ENCODE peak calls at places on chromosomes 3 and 15, in eight cellular contexts. C is cardiac muscle cell, H is mammary epithelial cell, K is HepG2, G is astrocyte, D is brain microvascular endothelial cell, N is fibroblast of lung, U is upper lobe of right lung. L is an unnamed sample.

GRCh38 chr3:194556086-194557056 is 69.6 kb upstream of the ATP13A3 start:
- DNase-seq in C (peak), H (peak), K (peak), G (peak), D (no peak), N (no peak), U (peak), L (no peak)

GRCh38 chr3:141979050-141979671 is 102.7 kb downstream of the ATP1B3 start:
- DNase-seq in C (peak), H (peak), K (no peak), G (peak), D (peak), N (peak), U (no peak), L (peak)

GRCh38 chr3:134055661-134056060 is 25.9 kb upstream of the SLCO2A1 start:
- DNase-seq in C (no peak), H (no peak), K (no peak), G (no peak), D (no peak), N (no peak), U (peak), L (no peak)

GRCh38 chr15:78365931-78366330 is 25.8 kb downstream of the CRABP1 start:
- DNase-seq in C (peak), H (no peak), K (no peak), G (peak), D (no peak), N (no peak), U (no peak), L (no peak)

GRCh38 chr3:120452816-120453215 is 2.0 kb upstream of the FSTL1 start:
- DNase-seq in C (no peak), H (no peak), K (no peak), G (no peak), D (no peak), N (no peak), U (no peak), L (no peak)

GRCh38 chr3:31853580-31853979 is 127.5 kb downstream of the OSBPL10 start:
- DNase-seq in C (no peak), H (peak), K (no peak), G (no peak), D (no peak), N (no peak), U (no peak), L (no peak)

GRCh38 chr3:39962566-39962965 is 153.2 kb downstream of the MYRIP start:
- DNase-seq in C (peak), H (no peak), K (no peak), G (peak), D (no peak), N (no peak), U (no peak), L (no peak)

GRCh38 chr3:57753016-57753415 is 3.1 kb upstream of the SLMAP start:
- DNase-seq in C (no peak), H (no peak), K (no peak), G (no peak), D (no peak), N (no peak), U (no peak), L (no peak)

GRCh38 chr3:46995901-46996562 is 16.6 kb downstream of the NBEAL2 start:
- DNase-seq in C (no peak), H (no peak), K (no peak), G (no peak), D (no peak), N (no peak), U (no peak), L (no peak)

GRCh38 chr3:172317984-172318383 is 130.3 kb downstream of the GHSR start:
- DNase-seq in C (peak), H (peak), K (no peak), G (peak), D (peak), N (peak), U (no peak), L (peak)

GRCh38 chr15:73335026-73335425 is 33.7 kb downstream of the HCN4 start:
- DNase-seq in C (no peak), H (no peak), K (no peak), G (no peak), D (no peak), N (no peak), U (peak), L (no peak)

GRCh38 chr15:86623236-86623635 is 543.6 kb downstream of the AGBL1 start:
- DNase-seq in C (no peak), H (no peak), K (no peak), G (no peak), D (no peak), N (no peak), U (no peak), L (no peak)

GRCh38 chr3:42424911-42425310 is 14.5 kb upstream of the LYZL4 start:
- DNase-seq in C (no peak), H (no peak), K (no peak), G (no peak), D (no peak), N (no peak), U (no peak), L (no peak)

GRCh38 chr3:123169492-123169929 is 32.2 kb upstream of the SEC22A start:
- DNase-seq in C (no peak), H (no peak), K (no peak), G (no peak), D (no peak), N (no peak), U (no peak), L (no peak)

GRCh38 chr3:191255156-191255555 is 56.1 kb downstream of the OSTN start:
- DNase-seq in C (no peak), H (peak), K (no peak), G (peak), D (no peak), N (no peak), U (no peak), L (no peak)

GRCh38 chr3:36434682-36435426 is 54.5 kb downstream of the STAC start:
- DNase-seq in C (peak), H (peak), K (no peak), G (peak), D (no peak), N (peak), U (no peak), L (no peak)

GRCh38 chr3:133944181-133944580 is 48.5 kb upstream of the RAB6B start:
- DNase-seq in C (no peak), H (no peak), K (no peak), G (peak), D (no peak), N (peak), U (no peak), L (no peak)

GRCh38 chr3:56839784-56840724 is 38.3 kb upstream of the ARHGEF3 start:
- DNase-seq in C (peak), H (peak), K (peak), G (peak), D (peak), N (peak), U (no peak), L (peak)

GRCh38 chr15:101198820-101199219 is 53.0 kb downstream of the CHSY1 start:
- DNase-seq in C (no peak), H (no peak), K (no peak), G (peak), D (no peak), N (peak), U (no peak), L (no peak)

GRCh38 chr3:45269952-45270351 is 43.9 kb upstream of the TMEM158 start:
- DNase-seq in C (no peak), H (no peak), K (no peak), G (peak), D (no peak), N (no peak), U (no peak), L (no peak)

GRCh38 chr3:101195951-101196713 is 124.2 kb downstream of the IMPG2 start:
- DNase-seq in C (peak), H (peak), K (peak), G (peak), D (peak), N (peak), U (no peak), L (no peak)

GRCh38 chr3:151875759-151876158 is 2.3 kb downstream of the SUCNR1 start:
- DNase-seq in C (peak), H (no peak), K (no peak), G (no peak), D (no peak), N (no peak), U (no peak), L (no peak)

GRCh38 chr15:62306851-62307504 is 141.9 kb upstream of the C2CD4B start:
- DNase-seq in C (peak), H (peak), K (peak), G (peak), D (peak), N (peak), U (no peak), L (peak)

GRCh38 chr15:36911322-36911944 is 188.9 kb downstream of the MEIS2 start:
- DNase-seq in C (peak), H (peak), K (peak), G (peak), D (peak), N (peak), U (no peak), L (peak)

GRCh38 chr15:39172380-39173281 is 408.2 kb upstream of the THBS1 start:
- DNase-seq in C (peak), H (peak), K (peak), G (peak), D (peak), N (peak), U (no peak), L (no peak)

GRCh38 chr3:23938657-23939056 is 6.4 kb upstream of the NR1D2 start:
- DNase-seq in C (no peak), H (no peak), K (no peak), G (no peak), D (no peak), N (no peak), U (no peak), L (no peak)

GRCh38 chr3:12451481-12451880 is 32.8 kb upstream of the TSEN2 start:
- DNase-seq in C (no peak), H (no peak), K (no peak), G (no peak), D (no peak), N (no peak), U (no peak), L (no peak)

GRCh38 chr3:106810461-106810733 is 566.8 kb upstream of the CCDC54 start:
- DNase-seq in C (no peak), H (no peak), K (no peak), G (no peak), D (no peak), N (no peak), U (no peak), L (no peak)

GRCh38 chr3:190288836-190289235 is 33.4 kb downstream of the CLDN1 start:
- DNase-seq in C (no peak), H (peak), K (no peak), G (no peak), D (no peak), N (no peak), U (no peak), L (no peak)

GRCh38 chr3:39208463-39209055 is 16.2 kb upstream of the XIRP1 start:
- DNase-seq in C (peak), H (peak), K (peak), G (peak), D (peak), N (peak), U (no peak), L (peak)

GRCh38 chr3:10470666-10471336 is 34.6 kb downstream of the ATP2B2 start:
- DNase-seq in C (no peak), H (no peak), K (peak), G (no peak), D (no peak), N (no peak), U (no peak), L (no peak)

GRCh38 chr15:68277131-68277604 is 377 bp upstream of the FEM1B start:
- DNase-seq in C (peak), H (no peak), K (no peak), G (peak), D (no peak), N (peak), U (no peak), L (no peak)

GRCh38 chr3:77686560-77686959 is 646.7 kb downstream of the ROBO2 start:
- DNase-seq in C (no peak), H (no peak), K (no peak), G (no peak), D (no peak), N (no peak), U (no peak), L (no peak)

GRCh38 chr15:70353606-70354259 is 256.0 kb upstream of the TLE3 start:
- DNase-seq in C (no peak), H (no peak), K (no peak), G (no peak), D (no peak), N (no peak), U (peak), L (no peak)

GRCh38 chr15:70356919-70357318 is 259.2 kb upstream of the TLE3 start:
- DNase-seq in C (peak), H (no peak), K (no peak), G (peak), D (peak), N (no peak), U (peak), L (no peak)

GRCh38 chr15:70356062-70356860 is 258.5 kb upstream of the TLE3 start:
- DNase-seq in C (no peak), H (no peak), K (no peak), G (no peak), D (no peak), N (no peak), U (peak), L (no peak)

GRCh38 chr15:70354260-70354894 is 256.7 kb upstream of the TLE3 start:
- DNase-seq in C (no peak), H (no peak), K (no peak), G (no peak), D (no peak), N (no peak), U (peak), L (no peak)

DNA sequence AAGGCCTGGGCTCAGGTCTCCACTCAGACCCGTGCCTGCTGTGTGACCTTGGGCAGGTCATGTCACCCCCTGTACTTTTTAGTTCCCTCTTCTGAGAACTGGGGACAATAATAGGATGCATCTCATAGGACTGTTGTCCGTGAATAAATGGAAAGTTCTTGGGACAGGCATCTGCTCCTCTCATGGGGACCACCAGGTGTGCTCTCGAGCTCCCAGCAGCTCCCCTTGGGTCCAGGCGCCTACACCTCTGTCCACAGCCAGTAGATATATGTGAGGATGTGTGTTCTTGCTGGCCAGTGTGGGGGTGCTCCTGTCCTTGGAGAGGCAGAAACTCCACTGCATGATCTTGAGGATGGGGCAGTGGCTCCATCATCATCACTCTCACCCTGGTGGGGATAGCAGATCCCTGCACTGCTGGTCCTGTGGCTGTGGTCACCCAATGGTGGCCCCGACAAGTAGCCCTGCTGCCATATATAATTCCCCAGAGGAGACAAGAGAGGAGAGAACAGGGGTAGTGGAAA is 257.6 kb upstream of the TLE3 start:
- DNase-seq in C (no peak), H (no peak), K (no peak), G (no peak), D (no peak), N (no peak), U (peak), L (no peak)
- TF ChIP-seq CTCF in C (peak), H (peak), K (no peak), G (no peak), D (peak), N (peak), U (no peak), L (no peak)

GRCh38 chr3:188239577-188239976 is 85.6 kb downstream of the LPP start:
- DNase-seq in C (no peak), H (no peak), K (no peak), G (no peak), D (no peak), N (no peak), U (no peak), L (no peak)

GRCh38 chr3:188236241-188236640 is 82.3 kb downstream of the LPP start:
- DNase-seq in C (no peak), H (no peak), K (no peak), G (no peak), D (no peak), N (no peak), U (no peak), L (no peak)

GRCh38 chr3:188240189-188240981 is 86.4 kb downstream of the LPP start:
- DNase-seq in C (no peak), H (no peak), K (no peak), G (no peak), D (no peak), N (no peak), U (no peak), L (no peak)

GRCh38 chr3:188241072-188241471 is 87.1 kb downstream of the LPP start:
- DNase-seq in C (no peak), H (no peak), K (no peak), G (peak), D (peak), N (peak), U (no peak), L (no peak)

DNA sequence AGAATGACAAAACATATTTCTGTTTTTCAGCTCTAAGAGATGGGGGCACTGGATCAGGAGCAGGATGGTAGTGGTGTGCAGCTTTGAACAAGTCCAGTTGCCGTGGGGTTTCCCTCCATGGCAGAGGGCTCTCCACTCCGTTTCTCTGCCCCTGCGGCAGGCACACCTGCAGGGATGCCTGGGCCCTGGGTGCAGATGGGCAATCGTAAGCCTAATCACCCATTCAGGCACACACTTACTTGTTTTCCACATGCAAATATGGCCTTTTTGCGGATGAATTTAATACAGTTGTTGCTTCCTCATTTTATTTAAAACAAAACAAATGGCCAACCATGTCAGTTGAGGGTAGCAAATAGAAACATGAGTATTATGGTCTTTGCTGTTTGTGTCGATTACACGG is 85.1 kb downstream of the LPP start:
- DNase-seq in C (no peak), H (no peak), K (no peak), G (no peak), D (no peak), N (no peak), U (no peak), L (no peak)
- H3K27ac ChIP-seq in C (no peak), H (no peak), K (no peak), G (no peak), D (no peak), N (no peak), U (no peak), L (no peak)

DNA sequence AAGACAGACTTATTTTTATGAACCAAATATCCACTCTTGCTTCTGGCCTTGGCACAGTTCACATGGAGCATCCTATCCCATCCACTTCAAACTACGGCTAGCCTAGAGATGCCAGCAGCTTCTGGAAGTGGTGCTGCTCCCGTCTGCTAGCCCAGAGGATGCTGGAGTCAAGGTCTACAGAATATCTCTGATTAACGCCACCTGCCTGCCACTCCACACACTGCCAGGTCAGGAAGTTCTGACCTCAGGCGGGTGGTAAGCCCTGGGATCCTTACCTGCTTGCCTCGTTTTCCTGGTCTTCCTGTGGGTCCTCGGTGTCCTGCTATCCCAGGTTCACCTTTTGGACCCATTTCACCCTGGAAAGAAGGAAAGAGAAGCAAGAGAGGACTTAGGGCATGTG is 42.9 kb downstream of the EAF1 start:
- DNase-seq in C (no peak), H (no peak), K (peak), G (no peak), D (no peak), N (no peak), U (no peak), L (no peak)
- TF ChIP-seq CTCF in C (no peak), H (no peak), K (peak), G (no peak), D (no peak), N (no peak), U (no peak), L (no peak)

GRCh38 chr15:69413822-69414701 is at the start of gene KIF23:
- DNase-seq in C (peak), H (peak), K (peak), G (peak), D (peak), N (peak), U (peak), L (peak)
- H3K27ac ChIP-seq in C (peak), H (peak), K (peak), G (peak), D (peak), N (peak), U (peak), L (peak)

GRCh38 chr3:183988216-183988790 is 29.4 kb downstream of the ABCC5 start:
- DNase-seq in C (peak), H (no peak), K (peak), G (peak), D (peak), N (peak), U (no peak), L (peak)
- TF ChIP-seq CTCF in C (no peak), H (no peak), K (peak), G (no peak), D (no peak), N (no peak), U (no peak), L (no peak)

GRCh38 chr3:108755686-108756085 is 1.5 kb downstream of the RETNLB start:
- DNase-seq in C (no peak), H (no peak), K (no peak), G (no peak), D (no peak), N (no peak), U (no peak), L (no peak)

GRCh38 chr3:108757404-108757982 is at the start of gene RETNLB:
- DNase-seq in C (no peak), H (no peak), K (no peak), G (no peak), D (no peak), N (no peak), U (no peak), L (no peak)
- H3K27ac ChIP-seq in C (no peak), H (no peak), K (no peak), G (no peak), D (no peak), N (no peak), U (no peak), L (no peak)

L was measured in AG04450.